ENCODE peak calls at places on chromosomes 2 and 18, in nine cellular contexts. One of them, this sample, is unnamed.

GRCh38 chr2:55948176-55948921 is 24.8 kb upstream of the EFEMP1 start:
- DNase-seq in aorta: no peak
- DNase-seq in uterus: no peak
- DNase-seq in lung: no peak
- DNase-seq in CD4-positive, CD25-positive, alpha-beta regulatory T cell: no peak
- DNase-seq in thyroid gland: no peak
- DNase-seq in GM23248: peak; percentile 31
- DNase-seq in DND-41: no peak
- DNase-seq in NB4: no peak
- DNase-seq in this sample: no peak

GRCh38 chr18:35582899-35583558 is 1.5 kb downstream of the GALNT1 start:
- DNase-seq in aorta: no peak
- DNase-seq in uterus: no peak
- DNase-seq in lung: no peak
- DNase-seq in CD4-positive, CD25-positive, alpha-beta regulatory T cell: no peak
- DNase-seq in thyroid gland: peak; percentile 13
- DNase-seq in GM23248: peak; percentile 22
- DNase-seq in DND-41: no peak
- DNase-seq in NB4: peak; percentile 12
- DNase-seq in this sample: peak; percentile 48

GRCh38 chr2:86056935-86057334 is 48.8 kb downstream of the POLR1A start:
- DNase-seq in aorta: no peak
- DNase-seq in uterus: no peak
- DNase-seq in lung: no peak
- DNase-seq in CD4-positive, CD25-positive, alpha-beta regulatory T cell: no peak
- DNase-seq in thyroid gland: no peak
- DNase-seq in GM23248: peak; percentile 39
- DNase-seq in DND-41: no peak
- DNase-seq in NB4: no peak
- DNase-seq in this sample: no peak

GRCh38 chr2:145906356-145906755 is 1386.4 kb upstream of the ZEB2 start:
- DNase-seq in aorta: no peak
- DNase-seq in uterus: no peak
- DNase-seq in lung: no peak
- DNase-seq in CD4-positive, CD25-positive, alpha-beta regulatory T cell: no peak
- DNase-seq in thyroid gland: no peak
- DNase-seq in GM23248: no peak
- DNase-seq in DND-41: no peak
- DNase-seq in NB4: no peak
- DNase-seq in this sample: no peak

GRCh38 chr2:40489678-40489960 is 37.7 kb upstream of the SLC8A1 start:
- DNase-seq in aorta: no peak
- DNase-seq in uterus: no peak
- DNase-seq in lung: no peak
- DNase-seq in CD4-positive, CD25-positive, alpha-beta regulatory T cell: no peak
- DNase-seq in thyroid gland: no peak
- DNase-seq in GM23248: no peak
- DNase-seq in DND-41: no peak
- DNase-seq in NB4: no peak
- DNase-seq in this sample: no peak

GRCh38 chr2:164655336-164655735 is 34.1 kb upstream of the GRB14 start:
- DNase-seq in aorta: no peak
- DNase-seq in uterus: no peak
- DNase-seq in lung: no peak
- DNase-seq in CD4-positive, CD25-positive, alpha-beta regulatory T cell: no peak
- DNase-seq in thyroid gland: no peak
- DNase-seq in GM23248: peak; percentile 68
- DNase-seq in DND-41: no peak
- DNase-seq in NB4: no peak
- DNase-seq in this sample: no peak

GRCh38 chr18:7898181-7898580 is 331.1 kb downstream of the PTPRM start:
- DNase-seq in aorta: no peak
- DNase-seq in uterus: no peak
- DNase-seq in lung: no peak
- DNase-seq in CD4-positive, CD25-positive, alpha-beta regulatory T cell: no peak
- DNase-seq in thyroid gland: no peak
- DNase-seq in GM23248: no peak
- DNase-seq in DND-41: no peak
- DNase-seq in NB4: no peak
- DNase-seq in this sample: no peak

GRCh38 chr2:199848323-199848722 is 2.7 kb downstream of the FTCDNL1 start:
- DNase-seq in aorta: no peak
- DNase-seq in uterus: no peak
- DNase-seq in lung: no peak
- DNase-seq in CD4-positive, CD25-positive, alpha-beta regulatory T cell: no peak
- DNase-seq in thyroid gland: no peak
- DNase-seq in GM23248: no peak
- DNase-seq in DND-41: no peak
- DNase-seq in NB4: no peak
- DNase-seq in this sample: no peak

GRCh38 chr2:181655519-181655918 is 1.4 kb downstream of the CERKL start:
- DNase-seq in aorta: no peak
- DNase-seq in uterus: no peak
- DNase-seq in lung: no peak
- DNase-seq in CD4-positive, CD25-positive, alpha-beta regulatory T cell: no peak
- DNase-seq in thyroid gland: no peak
- DNase-seq in GM23248: no peak
- DNase-seq in DND-41: no peak
- DNase-seq in NB4: no peak
- DNase-seq in this sample: no peak

GRCh38 chr2:181660181-181660580 is 3.3 kb upstream of the CERKL start:
- DNase-seq in aorta: no peak
- DNase-seq in uterus: no peak
- DNase-seq in lung: no peak
- DNase-seq in CD4-positive, CD25-positive, alpha-beta regulatory T cell: no peak
- DNase-seq in thyroid gland: no peak
- DNase-seq in GM23248: no peak
- DNase-seq in DND-41: no peak
- DNase-seq in NB4: no peak
- DNase-seq in this sample: no peak

GRCh38 chr2:181656450-181657261 is at the start of gene CERKL:
- DNase-seq in aorta: peak; percentile 63
- DNase-seq in uterus: no peak
- DNase-seq in lung: peak; percentile 57
- DNase-seq in CD4-positive, CD25-positive, alpha-beta regulatory T cell: no peak
- DNase-seq in thyroid gland: peak; percentile 36
- DNase-seq in GM23248: peak; percentile 36
- DNase-seq in DND-41: no peak
- DNase-seq in NB4: peak; percentile 5
- DNase-seq in this sample: no peak

GRCh38 chr2:181658444-181658843 is 1.5 kb upstream of the CERKL start:
- DNase-seq in aorta: no peak
- DNase-seq in uterus: no peak
- DNase-seq in lung: no peak
- DNase-seq in CD4-positive, CD25-positive, alpha-beta regulatory T cell: no peak
- DNase-seq in thyroid gland: no peak
- DNase-seq in GM23248: no peak
- DNase-seq in DND-41: no peak
- DNase-seq in NB4: peak; percentile 9
- DNase-seq in this sample: no peak

DNA sequence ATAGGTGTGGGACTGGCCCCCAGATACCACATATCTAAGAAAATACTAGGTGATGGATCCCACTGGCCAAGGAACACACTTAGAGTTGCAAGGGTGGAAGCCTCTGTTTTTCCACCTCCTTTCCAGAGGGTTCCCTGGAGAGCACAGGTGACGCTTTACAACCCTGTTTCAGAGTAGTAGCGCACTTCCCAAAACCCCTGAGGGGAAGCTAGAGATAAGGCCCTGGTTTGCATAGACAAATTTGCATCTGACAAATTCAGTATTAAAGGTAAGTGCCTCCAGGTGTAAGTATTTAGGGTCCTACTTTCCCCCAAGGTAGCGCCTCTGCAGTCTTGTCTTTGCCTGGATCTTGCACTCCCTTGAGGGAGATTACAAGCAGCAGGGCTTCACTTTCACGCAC is 474 bp upstream of the CERKL start:
- DNase-seq in aorta: no peak
- DNase-seq in uterus: no peak
- DNase-seq in lung: no peak
- DNase-seq in CD4-positive, CD25-positive, alpha-beta regulatory T cell: no peak
- DNase-seq in thyroid gland: no peak
- DNase-seq in GM23248: no peak
- DNase-seq in DND-41: no peak
- DNase-seq in NB4: no peak
- DNase-seq in this sample: no peak
- H3K4me3 ChIP-seq in aorta: no peak overlapping the region
- H3K4me3 ChIP-seq in uterus: no peak overlapping the region
- H3K4me3 ChIP-seq in lung: no peak overlapping the region
- H3K4me3 ChIP-seq in CD4-positive, CD25-positive, alpha-beta regulatory T cell: no peak overlapping the region
- H3K4me3 ChIP-seq in thyroid gland: no peak overlapping the region
- H3K4me3 ChIP-seq in GM23248: peak overlapping the region; percentile 69
- H3K4me3 ChIP-seq in DND-41: no peak overlapping the region
- H3K4me3 ChIP-seq in NB4: no peak overlapping the region
- H3K4me3 ChIP-seq in this sample: no peak overlapping the region

DNA sequence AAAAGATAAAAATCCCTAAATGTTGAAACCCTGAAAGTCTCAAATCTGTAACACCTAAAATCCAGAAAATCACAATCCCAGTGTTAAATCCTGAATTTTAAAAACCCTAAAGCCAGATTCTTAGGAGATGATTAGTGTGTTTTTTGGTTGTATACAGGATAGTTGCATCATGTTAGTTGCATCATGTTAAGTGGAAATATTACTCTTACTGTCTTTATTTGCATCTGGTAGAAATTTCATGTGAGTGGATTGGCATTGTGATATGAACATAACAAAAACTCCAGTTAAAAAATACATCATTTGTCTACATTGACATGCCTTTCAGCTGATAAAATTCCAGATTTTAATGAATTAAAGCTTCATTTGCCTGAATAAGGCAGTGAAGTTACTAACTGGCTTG is 683.1 kb upstream of the ACVR2A start:
- DNase-seq in aorta: no peak
- DNase-seq in uterus: no peak
- DNase-seq in lung: no peak
- DNase-seq in CD4-positive, CD25-positive, alpha-beta regulatory T cell: no peak
- DNase-seq in thyroid gland: no peak
- DNase-seq in GM23248: peak; percentile 50
- DNase-seq in DND-41: no peak
- DNase-seq in NB4: no peak
- DNase-seq in this sample: no peak
- H3K4me3 ChIP-seq in aorta: no peak overlapping the region
- H3K4me3 ChIP-seq in uterus: no peak overlapping the region
- H3K4me3 ChIP-seq in lung: no peak overlapping the region
- H3K4me3 ChIP-seq in CD4-positive, CD25-positive, alpha-beta regulatory T cell: no peak overlapping the region
- H3K4me3 ChIP-seq in thyroid gland: no peak overlapping the region
- H3K4me3 ChIP-seq in GM23248: no peak overlapping the region
- H3K4me3 ChIP-seq in DND-41: no peak overlapping the region
- H3K4me3 ChIP-seq in NB4: no peak overlapping the region
- H3K4me3 ChIP-seq in this sample: no peak overlapping the region

DNA sequence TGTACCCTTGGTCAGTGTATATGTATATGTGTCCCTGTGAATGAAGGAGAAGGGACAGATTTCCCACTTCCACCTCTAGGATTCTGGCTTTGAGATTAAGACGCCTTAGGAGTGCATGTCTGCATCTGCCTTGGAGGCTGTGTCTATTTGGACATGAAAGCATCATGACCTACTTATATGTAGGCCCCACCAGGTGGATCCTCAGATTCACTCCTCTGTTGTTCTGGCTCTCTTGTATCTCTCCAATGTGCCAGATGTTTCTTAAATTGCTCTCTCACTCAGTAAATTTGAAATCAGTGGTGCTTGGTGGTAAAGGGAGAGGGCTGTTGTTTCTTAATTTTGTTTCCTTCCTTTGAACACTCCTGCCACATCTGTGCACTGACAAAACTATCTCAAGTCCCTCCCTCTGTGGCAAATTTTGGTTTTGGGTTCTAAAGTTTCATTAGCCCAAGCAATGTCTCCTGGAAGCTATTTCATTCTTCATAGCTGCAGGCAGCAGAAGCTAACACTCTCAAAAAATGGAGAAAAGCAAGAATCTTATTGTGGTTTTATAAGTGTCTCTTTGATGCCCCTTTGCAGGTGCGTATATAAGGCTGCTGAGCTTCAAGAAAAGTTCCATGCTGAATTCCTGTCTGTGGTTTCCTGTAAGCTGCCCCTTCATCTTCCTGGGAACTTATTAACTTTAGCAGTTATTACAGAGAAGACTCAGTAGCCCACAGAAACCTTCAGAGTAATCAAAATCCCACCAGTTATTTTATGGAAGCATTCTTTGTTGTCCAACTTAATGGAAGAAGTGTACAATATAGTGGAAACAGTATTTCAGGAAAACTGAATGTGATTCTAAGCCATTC is 179.6 kb upstream of the SETBP1 start:
- DNase-seq in aorta: no peak
- DNase-seq in uterus: no peak
- DNase-seq in lung: no peak
- DNase-seq in CD4-positive, CD25-positive, alpha-beta regulatory T cell: no peak
- DNase-seq in thyroid gland: no peak
- DNase-seq in GM23248: no peak
- DNase-seq in DND-41: peak; percentile 70
- DNase-seq in NB4: no peak
- DNase-seq in this sample: peak; percentile 73
- H3K4me3 ChIP-seq in aorta: no peak overlapping the region
- H3K4me3 ChIP-seq in uterus: no peak overlapping the region
- H3K4me3 ChIP-seq in lung: no peak overlapping the region
- H3K4me3 ChIP-seq in CD4-positive, CD25-positive, alpha-beta regulatory T cell: no peak overlapping the region
- H3K4me3 ChIP-seq in thyroid gland: no peak overlapping the region
- H3K4me3 ChIP-seq in GM23248: no peak overlapping the region
- H3K4me3 ChIP-seq in DND-41: no peak overlapping the region
- H3K4me3 ChIP-seq in NB4: no peak overlapping the region
- H3K4me3 ChIP-seq in this sample: no peak overlapping the region

GRCh38 chr18:51088410-51088809 is 58.4 kb downstream of the SMAD4 start:
- DNase-seq in aorta: no peak
- DNase-seq in uterus: no peak
- DNase-seq in lung: no peak
- DNase-seq in CD4-positive, CD25-positive, alpha-beta regulatory T cell: no peak
- DNase-seq in thyroid gland: no peak
- DNase-seq in GM23248: no peak
- DNase-seq in DND-41: no peak
- DNase-seq in NB4: no peak
- DNase-seq in this sample: no peak

GRCh38 chr18:51077217-51077616 is 47.2 kb downstream of the SMAD4 start:
- DNase-seq in aorta: no peak
- DNase-seq in uterus: no peak
- DNase-seq in lung: no peak
- DNase-seq in CD4-positive, CD25-positive, alpha-beta regulatory T cell: no peak
- DNase-seq in thyroid gland: no peak
- DNase-seq in GM23248: peak; percentile 80
- DNase-seq in DND-41: no peak
- DNase-seq in NB4: no peak
- DNase-seq in this sample: no peak

GRCh38 chr18:51078026-51078425 is 48.0 kb downstream of the SMAD4 start:
- DNase-seq in aorta: no peak
- DNase-seq in uterus: no peak
- DNase-seq in lung: no peak
- DNase-seq in CD4-positive, CD25-positive, alpha-beta regulatory T cell: no peak
- DNase-seq in thyroid gland: no peak
- DNase-seq in GM23248: no peak
- DNase-seq in DND-41: no peak
- DNase-seq in NB4: no peak
- DNase-seq in this sample: no peak

GRCh38 chr18:51083398-51083797 is 53.4 kb downstream of the SMAD4 start:
- DNase-seq in aorta: no peak
- DNase-seq in uterus: no peak
- DNase-seq in lung: no peak
- DNase-seq in CD4-positive, CD25-positive, alpha-beta regulatory T cell: no peak
- DNase-seq in thyroid gland: no peak
- DNase-seq in GM23248: no peak
- DNase-seq in DND-41: no peak
- DNase-seq in NB4: no peak
- DNase-seq in this sample: no peak

DNA sequence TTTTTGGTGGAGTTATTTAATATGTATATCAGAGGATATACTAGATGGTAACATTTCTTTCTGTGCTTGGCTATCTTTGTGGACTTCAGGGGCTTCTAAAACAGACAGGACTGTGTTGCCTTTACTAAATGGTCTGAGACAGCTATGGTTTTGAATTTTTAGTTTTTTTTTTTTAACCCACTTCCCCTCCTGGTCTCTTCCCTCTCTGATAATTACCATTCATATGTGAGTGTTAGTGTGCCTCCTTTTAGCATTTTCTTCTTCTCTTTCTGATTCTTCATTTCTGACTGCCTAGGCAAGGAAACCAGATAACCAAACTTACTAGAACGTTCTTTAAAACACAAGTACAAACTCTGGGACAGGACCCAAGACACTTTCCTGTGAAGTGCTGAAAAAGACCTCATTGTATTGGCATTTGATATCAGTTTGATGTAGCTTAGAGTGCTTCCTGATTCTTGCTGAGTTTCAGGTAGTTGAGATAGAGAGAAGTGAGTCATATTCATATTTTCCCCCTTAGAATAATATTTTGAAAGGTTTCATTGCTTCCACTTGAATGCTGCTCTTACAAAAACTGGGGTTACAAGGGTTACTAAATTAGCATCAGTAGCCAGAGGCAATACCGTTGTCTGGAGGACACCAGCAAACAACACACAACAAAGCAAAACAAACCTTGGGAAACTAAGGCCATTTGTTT is 52.7 kb downstream of the SMAD4 start:
- DNase-seq in aorta: no peak
- DNase-seq in uterus: no peak
- DNase-seq in lung: no peak
- DNase-seq in CD4-positive, CD25-positive, alpha-beta regulatory T cell: no peak
- DNase-seq in thyroid gland: no peak
- DNase-seq in GM23248: no peak
- DNase-seq in DND-41: no peak
- DNase-seq in NB4: no peak
- DNase-seq in this sample: no peak
- H3K4me3 ChIP-seq in aorta: no peak overlapping the region
- H3K4me3 ChIP-seq in uterus: no peak overlapping the region
- H3K4me3 ChIP-seq in lung: no peak overlapping the region
- H3K4me3 ChIP-seq in CD4-positive, CD25-positive, alpha-beta regulatory T cell: no peak overlapping the region
- H3K4me3 ChIP-seq in thyroid gland: no peak overlapping the region
- H3K4me3 ChIP-seq in GM23248: no peak overlapping the region
- H3K4me3 ChIP-seq in DND-41: no peak overlapping the region
- H3K4me3 ChIP-seq in NB4: no peak overlapping the region
- H3K4me3 ChIP-seq in this sample: no peak overlapping the region

This sample was measured in Jurkat, Clone E6-1.